ENCODE peak calls at places on chromosomes 6 and 20, in four cellular contexts. H is K562, K is fibroblast of mammary gland, L is GM13977. S is an unnamed sample.

GRCh38 chr6:79821859-79822258 is 125.5 kb downstream of the ELOVL4 start:
- DNase-seq in H (no peak), K (peak; percentile 17), L (no peak), S (no peak)

GRCh38 chr6:3915076-3915791 is 66.1 kb downstream of the FAM50B start:
- DNase-seq in H (no peak), K (no peak), L (no peak), S (no peak)

GRCh38 chr6:42017021-42017643 is 33.2 kb upstream of the TAF8 start:
- DNase-seq in H (peak; percentile 62), K (peak; percentile 89), L (no peak), S (no peak)

GRCh38 chr6:78489874-78490273 is 377.5 kb upstream of the IRAK1BP1 start:
- DNase-seq in H (no peak), K (peak; percentile 8), L (no peak), S (no peak)

GRCh38 chr6:27669278-27669797 is 196.4 kb upstream of the ZNF184 start:
- DNase-seq in H (no peak), K (no peak), L (no peak), S (peak; percentile 28)

GRCh38 chr20:22776369-22776768 is 192.0 kb upstream of the FOXA2 start:
- DNase-seq in H (no peak), K (peak; percentile 63), L (no peak), S (no peak)

GRCh38 chr6:52616271-52616670 is 39.4 kb upstream of the TRAM2 start:
- DNase-seq in H (no peak), K (no peak), L (no peak), S (no peak)

GRCh38 chr6:11218827-11219826 is 13.3 kb downstream of the NEDD9 start:
- DNase-seq in H (no peak), K (no peak), L (no peak), S (peak; percentile 71)

GRCh38 chr6:154548130-154548830 is 37.8 kb upstream of the CNKSR3 start:
- DNase-seq in H (no peak), K (peak; percentile 47), L (no peak), S (no peak)

GRCh38 chr6:137160763-137161162 is 12.7 kb downstream of the IL22RA2 start:
- DNase-seq in H (no peak), K (peak; percentile 33), L (no peak), S (no peak)

GRCh38 chr6:37317312-37318038 is 36.3 kb upstream of the RNF8 start:
- DNase-seq in H (no peak), K (no peak), L (no peak), S (no peak)

GRCh38 chr6:37316071-37316470 is 37.7 kb upstream of the RNF8 start:
- DNase-seq in H (no peak), K (no peak), L (no peak), S (no peak)

GRCh38 chr6:37313698-37314097 is 40.1 kb upstream of the RNF8 start:
- DNase-seq in H (no peak), K (no peak), L (no peak), S (no peak)

GRCh38 chr6:37314117-37314802 is 39.5 kb upstream of the RNF8 start:
- DNase-seq in H (no peak), K (no peak), L (no peak), S (no peak)

GRCh38 chr6:37314803-37315515 is 38.8 kb upstream of the RNF8 start:
- DNase-seq in H (peak; percentile 98), K (peak; percentile 47), L (peak; percentile 37), S (peak; percentile 53)
- TF ChIP-seq CTCF in H (peak; percentile 99), K (peak; percentile 61), L (peak; percentile 69), S (peak; percentile 58)

DNA sequence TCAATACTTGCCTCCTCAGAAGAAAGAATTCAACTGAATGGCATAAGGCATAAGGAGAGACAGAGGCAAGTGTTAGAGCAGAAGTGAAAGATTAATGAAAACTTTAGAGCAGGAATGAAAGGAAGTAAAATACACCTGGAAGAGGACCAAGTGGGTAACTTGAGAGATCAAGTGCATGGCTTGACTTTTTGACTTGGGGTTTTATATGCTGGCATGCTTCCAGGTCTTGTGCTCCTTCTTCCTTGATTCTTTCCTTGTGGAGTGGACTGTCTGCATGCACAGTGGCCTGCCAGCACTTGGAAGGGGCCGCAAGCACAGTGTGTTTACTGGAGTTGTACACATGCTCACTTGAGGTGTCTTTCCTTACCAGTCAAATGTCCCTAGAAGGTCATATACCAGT is 222.1 kb upstream of the UFL1 start:
- DNase-seq in H (no peak), K (no peak), L (no peak), S (peak; percentile 24)
- TF ChIP-seq CTCF in H (no peak), K (no peak), L (no peak), S (no peak)

DNA sequence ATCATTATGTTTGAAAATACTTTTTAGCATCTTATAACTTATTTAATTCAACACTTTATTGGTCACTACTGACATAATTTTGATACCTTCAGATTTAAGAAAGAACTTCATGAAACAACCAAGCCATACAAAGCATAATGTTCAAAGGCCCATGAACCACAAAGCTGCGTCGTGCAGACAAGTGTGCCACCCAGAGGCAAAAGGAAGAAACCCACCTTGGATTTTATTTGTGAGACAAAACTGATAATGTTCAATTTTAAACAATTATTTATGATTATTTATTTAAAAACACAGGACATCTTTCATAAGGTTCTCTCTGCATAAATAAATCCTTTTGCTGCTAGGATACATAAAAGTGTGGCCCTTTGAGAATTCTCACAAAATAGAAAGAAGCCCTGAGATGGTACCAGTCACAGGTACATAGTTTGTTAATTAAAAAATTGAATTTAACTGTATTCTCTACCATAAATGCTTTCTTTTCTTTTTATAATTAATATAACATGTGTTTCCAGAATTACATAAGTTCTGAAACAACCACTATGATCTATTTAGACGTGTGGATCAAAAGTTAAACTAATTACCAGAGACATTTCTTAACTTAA is 143.7 kb downstream of the RALGAPA2 start:
- DNase-seq in H (peak; percentile 10), K (peak; percentile 58), L (peak; percentile 29), S (peak; percentile 1)
- TF ChIP-seq CTCF in H (peak; percentile 78), K (peak; percentile 77), L (peak; percentile 78), S (no peak)

DNA sequence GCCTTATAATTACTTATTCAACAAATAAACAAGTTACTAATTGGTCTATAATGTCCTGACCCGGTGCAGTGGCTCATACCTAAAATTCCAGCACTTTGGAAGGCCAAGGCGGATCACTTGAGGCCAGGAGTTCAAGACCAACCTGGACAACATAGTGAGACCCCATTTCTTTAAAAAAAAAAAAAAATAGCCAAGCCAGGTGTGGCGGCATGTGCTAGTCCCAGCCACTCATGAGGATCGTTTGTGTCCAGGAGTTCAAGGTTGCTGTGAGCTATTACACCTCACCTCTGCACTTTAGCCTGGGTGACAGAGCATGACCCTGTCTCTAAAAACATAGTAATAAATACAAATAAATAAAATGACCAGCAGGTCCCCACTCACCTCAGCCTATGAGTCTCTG is 9.8 kb upstream of the UBE2V1 start:
- DNase-seq in H (no peak), K (no peak), L (no peak), S (no peak)
- TF ChIP-seq CTCF in H (no peak), K (no peak), L (no peak), S (no peak)

DNA sequence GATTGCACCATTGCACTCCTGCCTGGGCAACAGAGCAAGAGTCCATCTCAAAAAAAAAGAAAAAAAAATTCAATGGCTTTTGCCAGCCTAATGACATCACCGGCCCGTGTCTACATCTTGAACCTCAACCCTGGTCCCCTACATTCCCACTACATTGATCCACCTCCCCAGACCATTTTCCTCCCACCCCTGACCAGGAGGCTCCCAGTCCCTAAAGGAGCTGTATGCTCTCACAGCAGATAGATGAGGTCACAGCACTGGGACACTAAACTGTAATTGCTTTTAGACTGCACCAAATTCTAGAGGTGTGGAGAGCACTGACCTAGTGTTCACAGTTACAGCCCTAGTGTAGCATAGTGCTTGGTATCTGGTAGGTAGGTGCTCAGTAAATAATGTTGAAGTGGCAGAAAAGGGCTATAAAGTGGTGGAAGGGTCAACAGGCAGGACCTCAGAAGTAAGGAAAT is 10.7 kb downstream of the TGIF2 start:
- DNase-seq in H (no peak), K (no peak), L (no peak), S (no peak)
- TF ChIP-seq CTCF in H (no peak), K (no peak), L (no peak), S (no peak)

GRCh38 chr6:117482240-117483003 is at the start of gene DCBLD1:
- DNase-seq in H (peak; percentile 89), K (peak; percentile 60), L (peak; percentile 91), S (peak; percentile 85)
- TF ChIP-seq CTCF in H (peak; percentile 1), K (no peak), L (no peak), S (no peak)

GRCh38 chr6:31836676-31837611 is 9.4 kb downstream of the HSPA1B start:
- DNase-seq in H (peak; percentile 69), K (peak; percentile 67), L (no peak), S (no peak)
- TF ChIP-seq CTCF in H (peak; percentile 40), K (peak; percentile 6), L (no peak), S (no peak)

DNA sequence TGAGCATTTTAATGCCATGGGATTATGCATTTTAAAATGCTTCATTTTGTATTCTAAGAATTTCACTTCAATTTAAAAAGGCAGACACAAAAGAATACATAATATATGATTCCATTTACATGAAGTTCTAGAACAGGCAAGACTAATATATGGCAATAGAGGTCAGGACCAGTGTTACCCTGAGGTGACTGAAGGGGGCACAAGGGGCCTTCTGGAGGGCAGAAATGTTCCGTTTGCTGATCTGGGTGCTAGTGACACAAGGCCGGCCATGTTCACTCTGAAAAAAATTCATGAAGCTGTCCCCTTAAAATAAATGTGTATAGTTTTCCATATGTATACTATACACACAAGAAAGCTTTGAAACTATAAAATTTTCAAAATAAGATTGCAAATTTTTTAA is 28.5 kb downstream of the TASP1 start:
- DNase-seq in H (peak; percentile 8), K (no peak), L (peak; percentile 12), S (peak; percentile 4)
- TF ChIP-seq CTCF in H (peak; percentile 48), K (peak; percentile 18), L (peak; percentile 32), S (no peak)